ENCODE peak calls at places on chromosomes 1 and 21, in six cellular contexts. One of them, this sample, is unnamed.

GRCh38 chr1:227753999-227754764 is 18.9 kb downstream of the SNAP47 start:
- DNase-seq in cardiac muscle cell: no peak
- DNase-seq in Calu3: no peak
- DNase-seq in stimulated activated CD8-positive, alpha-beta memory T cell treated with anti-CD3 and anti-CD28 coated beads, Interleukin-15, amount 100 ng/mL, for 4 hours: no peak
- DNase-seq in A172: peak; percentile 88
- DNase-seq in AG08396: peak; percentile 48
- DNase-seq in this sample: no peak

GRCh38 chr1:26360807-26361604 is 7.1 kb upstream of the CRYBG2 start:
- DNase-seq in cardiac muscle cell: no peak
- DNase-seq in Calu3: no peak
- DNase-seq in stimulated activated CD8-positive, alpha-beta memory T cell treated with anti-CD3 and anti-CD28 coated beads, Interleukin-15, amount 100 ng/mL, for 4 hours: no peak
- DNase-seq in A172: no peak
- DNase-seq in AG08396: no peak
- DNase-seq in this sample: no peak

GRCh38 chr1:35959304-35959703 is 28.4 kb downstream of the AGO3 start:
- DNase-seq in cardiac muscle cell: no peak
- DNase-seq in Calu3: no peak
- DNase-seq in stimulated activated CD8-positive, alpha-beta memory T cell treated with anti-CD3 and anti-CD28 coated beads, Interleukin-15, amount 100 ng/mL, for 4 hours: no peak
- DNase-seq in A172: no peak
- DNase-seq in AG08396: no peak
- DNase-seq in this sample: no peak

GRCh38 chr1:94713472-94714141 is 106.5 kb upstream of the SLC44A3 start:
- DNase-seq in cardiac muscle cell: peak; percentile 36
- DNase-seq in Calu3: peak; percentile 86
- DNase-seq in stimulated activated CD8-positive, alpha-beta memory T cell treated with anti-CD3 and anti-CD28 coated beads, Interleukin-15, amount 100 ng/mL, for 4 hours: no peak
- DNase-seq in A172: peak; percentile 97
- DNase-seq in AG08396: peak; percentile 76
- DNase-seq in this sample: no peak

GRCh38 chr1:84774674-84775548 is 84.7 kb upstream of the SSX2IP start:
- DNase-seq in cardiac muscle cell: no peak
- DNase-seq in Calu3: no peak
- DNase-seq in stimulated activated CD8-positive, alpha-beta memory T cell treated with anti-CD3 and anti-CD28 coated beads, Interleukin-15, amount 100 ng/mL, for 4 hours: no peak
- DNase-seq in A172: no peak
- DNase-seq in AG08396: no peak
- DNase-seq in this sample: no peak

GRCh38 chr1:211132681-211133392 is 1.1 kb downstream of the KCNH1 start:
- DNase-seq in cardiac muscle cell: peak; percentile 8
- DNase-seq in Calu3: no peak
- DNase-seq in stimulated activated CD8-positive, alpha-beta memory T cell treated with anti-CD3 and anti-CD28 coated beads, Interleukin-15, amount 100 ng/mL, for 4 hours: no peak
- DNase-seq in A172: no peak
- DNase-seq in AG08396: no peak
- DNase-seq in this sample: no peak

GRCh38 chr1:23556661-23557470 is 2.4 kb downstream of the ID3 start:
- DNase-seq in cardiac muscle cell: peak; percentile 26
- DNase-seq in Calu3: no peak
- DNase-seq in stimulated activated CD8-positive, alpha-beta memory T cell treated with anti-CD3 and anti-CD28 coated beads, Interleukin-15, amount 100 ng/mL, for 4 hours: no peak
- DNase-seq in A172: peak; percentile 60
- DNase-seq in AG08396: no peak
- DNase-seq in this sample: no peak

GRCh38 chr21:43744725-43745124 is 25.8 kb downstream of the PDXK start:
- DNase-seq in cardiac muscle cell: no peak
- DNase-seq in Calu3: no peak
- DNase-seq in stimulated activated CD8-positive, alpha-beta memory T cell treated with anti-CD3 and anti-CD28 coated beads, Interleukin-15, amount 100 ng/mL, for 4 hours: no peak
- DNase-seq in A172: no peak
- DNase-seq in AG08396: no peak
- DNase-seq in this sample: no peak

GRCh38 chr1:114250683-114251572 is 97.3 kb upstream of the SYT6 start:
- DNase-seq in cardiac muscle cell: no peak
- DNase-seq in Calu3: no peak
- DNase-seq in stimulated activated CD8-positive, alpha-beta memory T cell treated with anti-CD3 and anti-CD28 coated beads, Interleukin-15, amount 100 ng/mL, for 4 hours: no peak
- DNase-seq in A172: no peak
- DNase-seq in AG08396: no peak
- DNase-seq in this sample: no peak

GRCh38 chr1:157101196-157101595 is 1.6 kb upstream of the ETV3L start:
- DNase-seq in cardiac muscle cell: no peak
- DNase-seq in Calu3: no peak
- DNase-seq in stimulated activated CD8-positive, alpha-beta memory T cell treated with anti-CD3 and anti-CD28 coated beads, Interleukin-15, amount 100 ng/mL, for 4 hours: no peak
- DNase-seq in A172: no peak
- DNase-seq in AG08396: no peak
- DNase-seq in this sample: no peak

GRCh38 chr1:51690285-51690961 is 73.5 kb downstream of the OSBPL9 start:
- DNase-seq in cardiac muscle cell: no peak
- DNase-seq in Calu3: peak; percentile 52
- DNase-seq in stimulated activated CD8-positive, alpha-beta memory T cell treated with anti-CD3 and anti-CD28 coated beads, Interleukin-15, amount 100 ng/mL, for 4 hours: no peak
- DNase-seq in A172: no peak
- DNase-seq in AG08396: no peak
- DNase-seq in this sample: no peak

GRCh38 chr1:56068210-56068609 is 511.2 kb downstream of the PLPP3 start:
- DNase-seq in cardiac muscle cell: no peak
- DNase-seq in Calu3: no peak
- DNase-seq in stimulated activated CD8-positive, alpha-beta memory T cell treated with anti-CD3 and anti-CD28 coated beads, Interleukin-15, amount 100 ng/mL, for 4 hours: no peak
- DNase-seq in A172: no peak
- DNase-seq in AG08396: no peak
- DNase-seq in this sample: no peak

GRCh38 chr1:25695066-25695990 is 78.7 kb downstream of the MAN1C1 start:
- DNase-seq in cardiac muscle cell: peak; percentile 94
- DNase-seq in Calu3: peak; percentile 14
- DNase-seq in stimulated activated CD8-positive, alpha-beta memory T cell treated with anti-CD3 and anti-CD28 coated beads, Interleukin-15, amount 100 ng/mL, for 4 hours: no peak
- DNase-seq in A172: peak; percentile 77
- DNase-seq in AG08396: peak; percentile 84
- DNase-seq in this sample: no peak

GRCh38 chr1:61077676-61078521 is 4.5 kb upstream of the NFIA start:
- DNase-seq in cardiac muscle cell: peak; percentile 99
- DNase-seq in Calu3: peak; percentile 95
- DNase-seq in stimulated activated CD8-positive, alpha-beta memory T cell treated with anti-CD3 and anti-CD28 coated beads, Interleukin-15, amount 100 ng/mL, for 4 hours: peak; percentile 64
- DNase-seq in A172: peak; percentile 96
- DNase-seq in AG08396: peak; percentile 96
- DNase-seq in this sample: peak; percentile 84

GRCh38 chr1:107648071-107648470 is 316.9 kb downstream of the VAV3 start:
- DNase-seq in cardiac muscle cell: no peak
- DNase-seq in Calu3: no peak
- DNase-seq in stimulated activated CD8-positive, alpha-beta memory T cell treated with anti-CD3 and anti-CD28 coated beads, Interleukin-15, amount 100 ng/mL, for 4 hours: no peak
- DNase-seq in A172: peak; percentile 53
- DNase-seq in AG08396: peak; percentile 20
- DNase-seq in this sample: no peak

GRCh38 chr1:21922103-21923014 is 14.8 kb downstream of the HSPG2 start:
- DNase-seq in cardiac muscle cell: no peak
- DNase-seq in Calu3: no peak
- DNase-seq in stimulated activated CD8-positive, alpha-beta memory T cell treated with anti-CD3 and anti-CD28 coated beads, Interleukin-15, amount 100 ng/mL, for 4 hours: no peak
- DNase-seq in A172: no peak
- DNase-seq in AG08396: no peak
- DNase-seq in this sample: no peak

GRCh38 chr1:14440731-14441130 is 157.8 kb upstream of the KAZN start:
- DNase-seq in cardiac muscle cell: no peak
- DNase-seq in Calu3: no peak
- DNase-seq in stimulated activated CD8-positive, alpha-beta memory T cell treated with anti-CD3 and anti-CD28 coated beads, Interleukin-15, amount 100 ng/mL, for 4 hours: no peak
- DNase-seq in A172: peak; percentile 22
- DNase-seq in AG08396: no peak
- DNase-seq in this sample: no peak

GRCh38 chr1:17596651-17597509 is 57.4 kb downstream of the ARHGEF10L start:
- DNase-seq in cardiac muscle cell: peak; percentile 35
- DNase-seq in Calu3: no peak
- DNase-seq in stimulated activated CD8-positive, alpha-beta memory T cell treated with anti-CD3 and anti-CD28 coated beads, Interleukin-15, amount 100 ng/mL, for 4 hours: no peak
- DNase-seq in A172: no peak
- DNase-seq in AG08396: no peak
- DNase-seq in this sample: no peak

GRCh38 chr1:161945306-161945705 is 78.4 kb downstream of the OLFML2B start:
- DNase-seq in cardiac muscle cell: no peak
- DNase-seq in Calu3: no peak
- DNase-seq in stimulated activated CD8-positive, alpha-beta memory T cell treated with anti-CD3 and anti-CD28 coated beads, Interleukin-15, amount 100 ng/mL, for 4 hours: no peak
- DNase-seq in A172: no peak
- DNase-seq in AG08396: no peak
- DNase-seq in this sample: no peak

GRCh38 chr1:226687476-226687875 is 51.6 kb downstream of the ITPKB start:
- DNase-seq in cardiac muscle cell: no peak
- DNase-seq in Calu3: no peak
- DNase-seq in stimulated activated CD8-positive, alpha-beta memory T cell treated with anti-CD3 and anti-CD28 coated beads, Interleukin-15, amount 100 ng/mL, for 4 hours: no peak
- DNase-seq in A172: no peak
- DNase-seq in AG08396: no peak
- DNase-seq in this sample: no peak

GRCh38 chr1:156124557-156125483 is 10.3 kb downstream of the LMNA start:
- DNase-seq in cardiac muscle cell: no peak
- DNase-seq in Calu3: peak; percentile 78
- DNase-seq in stimulated activated CD8-positive, alpha-beta memory T cell treated with anti-CD3 and anti-CD28 coated beads, Interleukin-15, amount 100 ng/mL, for 4 hours: no peak
- DNase-seq in A172: peak; percentile 91
- DNase-seq in AG08396: no peak
- DNase-seq in this sample: no peak

GRCh38 chr1:9689971-9690381 is 38.4 kb downstream of the PIK3CD start:
- DNase-seq in cardiac muscle cell: peak; percentile 63
- DNase-seq in Calu3: no peak
- DNase-seq in stimulated activated CD8-positive, alpha-beta memory T cell treated with anti-CD3 and anti-CD28 coated beads, Interleukin-15, amount 100 ng/mL, for 4 hours: no peak
- DNase-seq in A172: no peak
- DNase-seq in AG08396: peak; percentile 52
- DNase-seq in this sample: peak; percentile 53

GRCh38 chr1:119380304-119380703 is 11.7 kb downstream of the HAO2 start:
- DNase-seq in cardiac muscle cell: no peak
- DNase-seq in Calu3: no peak
- DNase-seq in stimulated activated CD8-positive, alpha-beta memory T cell treated with anti-CD3 and anti-CD28 coated beads, Interleukin-15, amount 100 ng/mL, for 4 hours: no peak
- DNase-seq in A172: no peak
- DNase-seq in AG08396: no peak
- DNase-seq in this sample: no peak

GRCh38 chr1:119653135-119653838 is 5.2 kb upstream of the ZNF697 start:
- DNase-seq in cardiac muscle cell: no peak
- DNase-seq in Calu3: no peak
- DNase-seq in stimulated activated CD8-positive, alpha-beta memory T cell treated with anti-CD3 and anti-CD28 coated beads, Interleukin-15, amount 100 ng/mL, for 4 hours: no peak
- DNase-seq in A172: no peak
- DNase-seq in AG08396: no peak
- DNase-seq in this sample: no peak

GRCh38 chr1:97563926-97564325 is 356.9 kb downstream of the DPYD start:
- DNase-seq in cardiac muscle cell: no peak
- DNase-seq in Calu3: no peak
- DNase-seq in stimulated activated CD8-positive, alpha-beta memory T cell treated with anti-CD3 and anti-CD28 coated beads, Interleukin-15, amount 100 ng/mL, for 4 hours: no peak
- DNase-seq in A172: no peak
- DNase-seq in AG08396: no peak
- DNase-seq in this sample: no peak

GRCh38 chr21:36543924-36544323 is 64.0 kb upstream of the CLDN14 start:
- DNase-seq in cardiac muscle cell: no peak
- DNase-seq in Calu3: no peak
- DNase-seq in stimulated activated CD8-positive, alpha-beta memory T cell treated with anti-CD3 and anti-CD28 coated beads, Interleukin-15, amount 100 ng/mL, for 4 hours: no peak
- DNase-seq in A172: no peak
- DNase-seq in AG08396: no peak
- DNase-seq in this sample: no peak

GRCh38 chr1:201217851-201218250 is 27.2 kb downstream of the IGFN1 start:
- DNase-seq in cardiac muscle cell: no peak
- DNase-seq in Calu3: no peak
- DNase-seq in stimulated activated CD8-positive, alpha-beta memory T cell treated with anti-CD3 and anti-CD28 coated beads, Interleukin-15, amount 100 ng/mL, for 4 hours: no peak
- DNase-seq in A172: no peak
- DNase-seq in AG08396: no peak
- DNase-seq in this sample: no peak

GRCh38 chr1:230375795-230376194 is 50.3 kb downstream of the PGBD5 start:
- DNase-seq in cardiac muscle cell: no peak
- DNase-seq in Calu3: no peak
- DNase-seq in stimulated activated CD8-positive, alpha-beta memory T cell treated with anti-CD3 and anti-CD28 coated beads, Interleukin-15, amount 100 ng/mL, for 4 hours: no peak
- DNase-seq in A172: no peak
- DNase-seq in AG08396: no peak
- DNase-seq in this sample: no peak

GRCh38 chr1:178189814-178190213 is 95.9 kb downstream of the RASAL2 start:
- DNase-seq in cardiac muscle cell: peak; percentile 54
- DNase-seq in Calu3: peak; percentile 60
- DNase-seq in stimulated activated CD8-positive, alpha-beta memory T cell treated with anti-CD3 and anti-CD28 coated beads, Interleukin-15, amount 100 ng/mL, for 4 hours: no peak
- DNase-seq in A172: peak; percentile 61
- DNase-seq in AG08396: peak; percentile 3
- DNase-seq in this sample: peak; percentile 78

GRCh38 chr1:159979257-159979656 is 25.2 kb upstream of the SLAMF9 start:
- DNase-seq in cardiac muscle cell: no peak
- DNase-seq in Calu3: no peak
- DNase-seq in stimulated activated CD8-positive, alpha-beta memory T cell treated with anti-CD3 and anti-CD28 coated beads, Interleukin-15, amount 100 ng/mL, for 4 hours: no peak
- DNase-seq in A172: no peak
- DNase-seq in AG08396: no peak
- DNase-seq in this sample: no peak

GRCh38 chr1:209674957-209675566 is at the start of gene G0S2:
- DNase-seq in cardiac muscle cell: peak; percentile 83
- DNase-seq in Calu3: peak; percentile 46
- DNase-seq in stimulated activated CD8-positive, alpha-beta memory T cell treated with anti-CD3 and anti-CD28 coated beads, Interleukin-15, amount 100 ng/mL, for 4 hours: no peak
- DNase-seq in A172: no peak
- DNase-seq in AG08396: peak; percentile 64
- DNase-seq in this sample: no peak

GRCh38 chr1:195195423-195196057 is 1412.7 kb downstream of the KCNT2 start:
- DNase-seq in cardiac muscle cell: no peak
- DNase-seq in Calu3: no peak
- DNase-seq in stimulated activated CD8-positive, alpha-beta memory T cell treated with anti-CD3 and anti-CD28 coated beads, Interleukin-15, amount 100 ng/mL, for 4 hours: no peak
- DNase-seq in A172: peak; percentile 4
- DNase-seq in AG08396: no peak
- DNase-seq in this sample: no peak

GRCh38 chr1:180926164-180926981 is 13.7 kb downstream of the KIAA1614 start:
- DNase-seq in cardiac muscle cell: peak; percentile 68
- DNase-seq in Calu3: no peak
- DNase-seq in stimulated activated CD8-positive, alpha-beta memory T cell treated with anti-CD3 and anti-CD28 coated beads, Interleukin-15, amount 100 ng/mL, for 4 hours: no peak
- DNase-seq in A172: peak; percentile 66
- DNase-seq in AG08396: peak; percentile 44
- DNase-seq in this sample: peak; percentile 88